ENCODE peak calls at places on chromosomes 12 and 14, in six cellular contexts. Q is AG08395, H is EL, F is cerebellum, S is HuH-7, X is Kasumi-1. A is an unnamed sample.

GRCh38 chr14:101194356-101195308 is 291.1 kb upstream of the RTL1 start:
- DNase-seq in H (no peak), X (no peak), Q (no peak), S (no peak), F (no peak), A (no peak)

GRCh38 chr14:59161571-59162175 is 26.8 kb upstream of the DAAM1 start:
- DNase-seq in S (peak; percentile 10), F (no peak), X (no peak), Q (peak; percentile 22), H (peak; percentile 25), A (peak; percentile 71)

GRCh38 chr14:67532998-67533753 is at the start of gene PLEKHH1:
- DNase-seq in X (peak; percentile 53), F (peak; percentile 78), H (peak; percentile 84), Q (peak; percentile 82), S (peak; percentile 77), A (peak; percentile 57)

GRCh38 chr12:1927751-1928351 is 9.4 kb upstream of the CACNA2D4 start:
- DNase-seq in F (peak; percentile 44), Q (peak; percentile 29), H (no peak), X (no peak), S (no peak), A (no peak)

GRCh38 chr14:24630872-24631477 is 3.0 kb downstream of the GZMB start:
- DNase-seq in Q (no peak), F (no peak), X (no peak), H (peak; percentile 15), S (no peak), A (peak; percentile 67)

GRCh38 chr12:22340143-22340542 is 5.6 kb upstream of the ST8SIA1 start:
- DNase-seq in F (no peak), X (peak; percentile 6), H (no peak), S (no peak), Q (no peak), A (no peak)

GRCh38 chr12:120583478-120584030 is 2.4 kb upstream of the POP5 start:
- DNase-seq in X (peak; percentile 84), S (peak; percentile 73), F (peak; percentile 83), H (peak; percentile 70), Q (peak; percentile 79), A (peak; percentile 61)

GRCh38 chr14:73740921-73741326 is 26.7 kb upstream of the PNMA1 start:
- DNase-seq in X (no peak), H (peak; percentile 29), Q (peak; percentile 67), S (peak; percentile 71), F (no peak), A (no peak)

GRCh38 chr14:49479432-49479831 is 106.7 kb downstream of the RPS29 start:
- DNase-seq in H (no peak), S (peak; percentile 10), Q (no peak), X (no peak), F (no peak), A (no peak)

GRCh38 chr14:51929156-51929555 is 60.2 kb upstream of the RTRAF start:
- DNase-seq in X (no peak), S (no peak), Q (peak; percentile 41), F (no peak), H (peak; percentile 27), A (peak; percentile 76)

GRCh38 chr12:39441963-39442894 is 691 bp downstream of the KIF21A start:
- DNase-seq in S (no peak), Q (peak; percentile 3), F (peak; percentile 39), H (peak; percentile 40), X (peak; percentile 34), A (no peak)

GRCh38 chr12:43352001-43352400 is 200.0 kb downstream of the ADAMTS20 start:
- DNase-seq in X (no peak), Q (no peak), S (no peak), H (no peak), F (no peak), A (no peak)

GRCh38 chr12:1576410-1577240 is 17.8 kb downstream of the FBXL14 start:
- DNase-seq in X (no peak), Q (peak; percentile 43), F (no peak), S (no peak), H (peak; percentile 55), A (peak; percentile 85)

GRCh38 chr12:47158792-47159191 is 79.0 kb upstream of the AMIGO2 start:
- DNase-seq in Q (no peak), X (no peak), H (no peak), F (no peak), S (no peak), A (no peak)

GRCh38 chr14:50399251-50400032 is 2.8 kb upstream of the CDKL1 start:
- DNase-seq in F (no peak), H (peak; percentile 52), S (no peak), X (no peak), Q (peak; percentile 31), A (peak; percentile 39)

GRCh38 chr12:2960432-2960956 is 1.3 kb downstream of the TEAD4 start:
- DNase-seq in F (no peak), S (no peak), X (peak; percentile 26), H (peak; percentile 70), Q (peak; percentile 43), A (peak; percentile 67)

GRCh38 chr14:89973234-89973823 is 17.6 kb downstream of the TDP1 start:
- DNase-seq in X (peak; percentile 84), S (peak; percentile 52), H (peak; percentile 63), F (peak; percentile 77), Q (peak; percentile 80), A (peak; percentile 69)

GRCh38 chr12:110636516-110636915 is 22.6 kb downstream of the TCTN1 start:
- DNase-seq in X (peak; percentile 44), Q (no peak), H (no peak), S (no peak), F (no peak), A (no peak)

GRCh38 chr12:48189331-48190125 is 6.1 kb downstream of the CCDC184 start:
- DNase-seq in X (peak; percentile 77), Q (peak; percentile 76), H (peak; percentile 73), F (peak; percentile 74), S (peak; percentile 83), A (peak; percentile 67)

GRCh38 chr12:15289192-15289591 is 33.1 kb upstream of the PTPRO start:
- DNase-seq in F (no peak), Q (no peak), H (no peak), X (no peak), S (no peak), A (no peak)

GRCh38 chr12:19031032-19031431 is 98.5 kb upstream of the PLEKHA5 start:
- DNase-seq in S (no peak), F (no peak), Q (peak; percentile 94), H (peak; percentile 95), X (no peak), A (peak; percentile 85)

GRCh38 chr14:90553921-90554336 is 157.1 kb downstream of the CALM1 start:
- DNase-seq in F (no peak), S (no peak), H (no peak), X (no peak), Q (no peak), A (no peak)

GRCh38 chr12:6132496-6132895 is 8.0 kb upstream of the VWF start:
- DNase-seq in S (no peak), Q (no peak), F (no peak), H (no peak), X (no peak), A (no peak)

GRCh38 chr14:66405158-66405557 is 81.0 kb upstream of the CCDC196 start:
- DNase-seq in F (no peak), S (no peak), Q (no peak), X (peak; percentile 65), H (peak; percentile 13), A (peak; percentile 1)

GRCh38 chr14:90828642-90829487 is 12.6 kb upstream of the TTC7B start:
- DNase-seq in H (no peak), S (no peak), F (no peak), Q (no peak), X (no peak), A (no peak)

GRCh38 chr14:73770977-73771847 is 57.0 kb upstream of the PNMA1 start:
- DNase-seq in S (no peak), Q (no peak), X (no peak), F (no peak), H (no peak), A (no peak)

GRCh38 chr12:72444566-72444965 is 172.4 kb downstream of the TRHDE start:
- DNase-seq in X (no peak), S (no peak), Q (no peak), H (no peak), F (no peak), A (no peak)

GRCh38 chr14:72104011-72104613 is 171.9 kb downstream of the RGS6 start:
- DNase-seq in Q (no peak), H (peak; percentile 11), F (no peak), X (peak; percentile 53), S (peak; percentile 15), A (no peak)

GRCh38 chr12:115172521-115172920 is 488.5 kb upstream of the TBX3 start:
- DNase-seq in F (no peak), H (peak; percentile 57), S (no peak), Q (peak; percentile 19), X (no peak), A (peak; percentile 92)

GRCh38 chr14:73996731-73997107 is 22.4 kb downstream of the ENTPD5 start:
- DNase-seq in Q (no peak), X (no peak), S (no peak), H (no peak), F (no peak), A (no peak)

GRCh38 chr12:77938301-77938700 is 107.6 kb downstream of the NAV3 start:
- DNase-seq in H (no peak), X (no peak), S (no peak), Q (no peak), F (no peak), A (no peak)

GRCh38 chr14:50092006-50092555 is 24.3 kb downstream of the VCPKMT start:
- DNase-seq in H (no peak), Q (no peak), S (no peak), X (no peak), F (no peak), A (no peak)

GRCh38 chr14:58607571-58608317 is 30.0 kb upstream of the DACT1 start:
- DNase-seq in H (peak; percentile 85), S (no peak), X (no peak), Q (peak; percentile 58), F (no peak), A (peak; percentile 87)

GRCh38 chr12:66014818-66015217 is 115.7 kb downstream of the LLPH start:
- DNase-seq in S (no peak), Q (peak; percentile 51), X (no peak), H (peak; percentile 71), F (no peak), A (peak; percentile 71)

GRCh38 chr14:92481386-92481785 is 32.2 kb upstream of the RIN3 start:
- DNase-seq in S (no peak), X (no peak), H (no peak), Q (peak; percentile 47), F (no peak), A (peak; percentile 64)

GRCh38 chr14:72666610-72667009 is 227.3 kb downstream of the DPF3 start:
- DNase-seq in F (no peak), H (peak; percentile 97), S (no peak), Q (peak; percentile 39), X (no peak), A (peak; percentile 89)

GRCh38 chr12:67986632-67987031 is 2.6 kb upstream of the IFNG-AS1 start:
- DNase-seq in Q (no peak), F (no peak), X (no peak), H (no peak), S (no peak), A (peak; percentile 15)